ENCODE peak calls at places on chromosomes 13 and 19, in six cellular contexts. G, L, W, R, D and N are unnamed samples.

GRCh38 chr13:76687467-76687866 is 198.7 kb downstream of the KCTD12 start:
- DNase-seq in G (no peak), L (no peak), W (no peak), R (no peak), D (no peak), N (no peak)

GRCh38 chr13:27251166-27252088 is at the start of gene RPL21:
- DNase-seq in G (peak), L (peak), W (peak), R (peak), D (peak), N (peak)

GRCh38 chr19:44356383-44357111 is at the start of gene ZNF112:
- DNase-seq in G (peak), L (no peak), W (peak), R (peak), D (peak), N (peak)

GRCh38 chr19:10871711-10872550 is 578 bp downstream of the CARM1 start:
- DNase-seq in G (no peak), L (no peak), W (no peak), R (peak), D (no peak), N (no peak)

GRCh38 chr13:91909617-91910016 is 511.2 kb downstream of the GPC5 start:
- DNase-seq in G (no peak), L (no peak), W (no peak), R (no peak), D (no peak), N (no peak)

GRCh38 chr13:85590231-85590931 is 208.8 kb downstream of the SLITRK6 start:
- DNase-seq in G (no peak), L (no peak), W (no peak), R (no peak), D (no peak), N (no peak)

GRCh38 chr13:90797335-90797734 is 550.2 kb upstream of the MIR17HG start:
- DNase-seq in G (no peak), L (no peak), W (no peak), R (no peak), D (no peak), N (no peak)

GRCh38 chr19:35696835-35697234 is 7.5 kb upstream of the ZBTB32 start:
- DNase-seq in G (no peak), L (no peak), W (peak), R (no peak), D (peak), N (no peak)

GRCh38 chr13:30119476-30119875 is 187.9 kb downstream of the KATNAL1 start:
- DNase-seq in G (no peak), L (no peak), W (no peak), R (no peak), D (no peak), N (no peak)

GRCh38 chr13:26601669-26602068 is 44.2 kb downstream of the WASF3 start:
- DNase-seq in G (no peak), L (no peak), W (no peak), R (no peak), D (peak), N (no peak)

GRCh38 chr13:88802886-88803285 is 1131.7 kb downstream of the SLITRK5 start:
- DNase-seq in G (no peak), L (no peak), W (no peak), R (no peak), D (no peak), N (no peak)

GRCh38 chr19:14632286-14632685 is 42.4 kb downstream of the ADGRE3 start:
- DNase-seq in G (no peak), L (no peak), W (peak), R (peak), D (peak), N (peak)

GRCh38 chr19:21587117-21587461 is 81.7 kb downstream of the ZNF429 start:
- DNase-seq in G (no peak), L (no peak), W (no peak), R (no peak), D (no peak), N (no peak)

GRCh38 chr13:95160112-95160906 is 140.9 kb downstream of the ABCC4 start:
- DNase-seq in G (no peak), L (no peak), W (peak), R (no peak), D (no peak), N (no peak)

GRCh38 chr19:31505596-31505910 is 156.3 kb upstream of the TSHZ3 start:
- DNase-seq in G (no peak), L (no peak), W (no peak), R (no peak), D (no peak), N (no peak)

GRCh38 chr19:58544591-58545285 is 874 bp downstream of the TRIM28 start:
- DNase-seq in G (no peak), L (peak), W (no peak), R (peak), D (no peak), N (peak)

GRCh38 chr13:74206061-74206561 is 71.9 kb upstream of the KLF12 start:
- DNase-seq in G (no peak), L (no peak), W (no peak), R (no peak), D (no peak), N (no peak)

GRCh38 chr19:49085868-49086232 is 599 bp downstream of the SNRNP70 start:
- DNase-seq in G (no peak), L (no peak), W (no peak), R (no peak), D (no peak), N (no peak)

GRCh38 chr13:32587774-32588165 is 1.5 kb downstream of the PDS5B start:
- DNase-seq in G (no peak), L (no peak), W (peak), R (no peak), D (no peak), N (no peak)

GRCh38 chr13:81686877-81687276 is 1346.0 kb upstream of the SPRY2 start:
- DNase-seq in G (no peak), L (no peak), W (no peak), R (no peak), D (no peak), N (no peak)

GRCh38 chr13:29535663-29536655 is 59.5 kb downstream of the SLC7A1 start:
- DNase-seq in G (no peak), L (no peak), W (no peak), R (no peak), D (no peak), N (no peak)

GRCh38 chr13:42218576-42218975 is 53.4 kb upstream of the AKAP11 start:
- DNase-seq in G (no peak), L (no peak), W (no peak), R (no peak), D (no peak), N (no peak)

GRCh38 chr13:42216422-42216735 is 55.6 kb upstream of the AKAP11 start:
- DNase-seq in G (no peak), L (no peak), W (no peak), R (no peak), D (no peak), N (no peak)

GRCh38 chr13:42221321-42221720 is 50.6 kb upstream of the AKAP11 start:
- DNase-seq in G (no peak), L (no peak), W (no peak), R (no peak), D (no peak), N (no peak)

GRCh38 chr13:42219051-42219450 is 52.9 kb upstream of the AKAP11 start:
- DNase-seq in G (no peak), L (no peak), W (no peak), R (no peak), D (no peak), N (no peak)

DNA sequence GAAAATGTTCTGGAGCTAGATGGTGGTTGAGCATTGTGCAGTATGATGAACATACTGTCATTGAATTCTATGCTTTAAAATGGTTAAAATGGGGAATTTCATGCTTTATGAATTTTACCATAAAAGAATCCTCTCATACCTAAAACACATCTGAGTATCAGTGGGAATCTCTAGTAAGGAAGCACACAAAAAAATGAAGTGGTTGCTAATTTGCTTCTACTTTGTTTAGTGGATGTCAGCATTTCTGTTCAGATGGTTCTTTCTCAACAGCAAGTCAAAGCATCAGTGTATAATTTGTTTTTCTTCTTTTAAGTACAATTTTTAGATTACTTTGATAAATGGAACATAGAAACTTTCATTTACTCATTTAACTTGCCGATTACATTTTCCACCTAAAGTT is 52.1 kb upstream of the AKAP11 start:
- DNase-seq in G (no peak), L (no peak), W (no peak), R (no peak), D (no peak), N (no peak)
- TF ChIP-seq POLR2A in G (no peak), L (no peak), W (no peak), R (no peak), D (no peak), N (no peak)

DNA sequence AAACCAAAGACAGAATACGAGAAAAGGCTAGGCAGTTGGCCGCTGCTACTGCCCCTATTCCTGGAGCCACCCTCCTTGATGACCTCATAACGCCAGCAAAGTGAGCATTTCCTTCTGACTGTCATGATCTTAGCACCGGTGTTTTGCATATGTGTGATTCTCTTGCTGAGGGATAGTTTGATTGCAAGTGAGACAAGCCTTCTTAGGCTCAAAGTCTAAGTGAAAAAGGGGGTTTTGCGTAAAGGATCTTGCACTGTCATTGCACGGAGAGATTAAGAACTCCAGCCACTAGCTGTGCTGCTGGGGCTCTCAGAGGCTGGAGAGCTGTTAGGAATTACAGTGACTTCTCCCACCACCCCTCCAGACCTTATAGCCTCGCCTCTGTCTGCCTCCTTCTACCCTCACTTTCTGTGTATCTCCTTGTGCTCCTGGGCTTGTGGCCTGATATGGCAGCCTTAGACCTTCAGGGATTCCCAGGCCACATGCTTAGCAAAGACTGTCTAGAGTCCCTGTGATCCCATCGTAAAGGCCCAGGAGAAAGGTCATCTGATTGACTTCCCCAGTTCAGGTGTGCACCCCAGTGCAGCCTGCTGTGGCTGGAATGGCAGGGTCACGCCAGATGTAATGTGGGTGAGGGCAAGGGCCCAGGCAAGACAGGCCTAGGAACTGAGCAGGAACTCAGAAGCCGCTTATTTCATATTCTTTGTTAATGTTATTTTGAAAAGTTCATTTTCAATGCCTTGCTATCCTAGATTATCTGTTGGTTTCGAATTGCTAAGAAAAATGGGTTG is 12.6 kb downstream of the GPATCH1 start:
- DNase-seq in G (no peak), L (no peak), W (no peak), R (peak), D (no peak), N (no peak)
- TF ChIP-seq TAF1 in G (no peak), L (no peak), W (no peak), R (no peak), D (no peak), N (no peak)

GRCh38 chr13:46180393-46180792 is 1.6 kb downstream of the LCP1 start:
- DNase-seq in G (no peak), L (no peak), W (no peak), R (no peak), D (no peak), N (no peak)

GRCh38 chr13:46183018-46183940 is 1.3 kb upstream of the LCP1 start:
- DNase-seq in G (no peak), L (no peak), W (no peak), R (no peak), D (no peak), N (no peak)

GRCh38 chr13:46182491-46182877 is 507 bp upstream of the LCP1 start:
- DNase-seq in G (no peak), L (no peak), W (no peak), R (no peak), D (no peak), N (no peak)

GRCh38 chr13:46179576-46180368 is 2.2 kb downstream of the LCP1 start:
- DNase-seq in G (no peak), L (no peak), W (no peak), R (peak), D (no peak), N (no peak)

DNA sequence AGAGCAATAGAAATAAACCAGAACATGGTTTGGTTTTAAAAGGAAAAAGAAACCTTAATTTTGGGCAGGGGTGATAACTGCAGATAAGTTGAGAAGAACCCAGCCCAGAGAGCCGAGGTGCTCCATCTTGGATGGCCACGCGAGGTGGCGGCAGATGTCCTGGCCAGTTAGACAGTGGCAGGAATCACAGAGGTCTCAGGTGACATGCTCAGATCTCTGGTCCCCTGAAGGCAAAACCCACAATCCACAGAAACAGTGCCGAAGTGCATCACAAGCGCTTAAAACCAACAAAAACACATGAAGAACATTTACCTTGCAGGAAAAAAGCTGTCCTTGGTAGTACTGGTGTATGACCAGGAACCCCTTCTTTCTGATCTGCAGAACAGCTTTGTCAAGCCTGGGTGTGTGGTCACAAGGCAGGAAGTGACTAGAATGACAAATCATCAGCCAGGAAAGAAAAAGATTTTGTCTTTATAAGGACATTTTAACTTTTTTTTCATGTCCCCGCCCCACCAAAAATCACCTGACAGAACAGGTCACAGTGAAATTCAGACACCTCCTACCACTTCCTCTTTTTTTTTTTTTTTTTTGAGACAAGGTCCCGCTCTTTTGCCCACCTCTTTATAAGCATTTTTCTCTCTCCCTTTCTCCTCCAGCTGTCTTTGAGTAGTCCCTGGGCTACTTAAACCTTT is at the start of gene LCP1:
- DNase-seq in G (no peak), L (no peak), W (no peak), R (peak), D (peak), N (no peak)
- TF ChIP-seq POLR2A in G (no peak), L (peak), W (no peak), R (peak), D (peak), N (peak)

GRCh38 chr19:13155472-13156284 is 5.5 kb downstream of the IER2 start:
- DNase-seq in G (no peak), L (no peak), W (peak), R (peak), D (no peak), N (no peak)

GRCh38 chr19:13153627-13154240 is 3.5 kb downstream of the IER2 start:
- DNase-seq in G (no peak), L (no peak), W (no peak), R (peak), D (no peak), N (no peak)

GRCh38 chr19:13152854-13153626 is 2.8 kb downstream of the IER2 start:
- DNase-seq in G (no peak), L (peak), W (peak), R (peak), D (peak), N (peak)

GRCh38 chr19:13154911-13155471 is 4.8 kb downstream of the IER2 start:
- DNase-seq in G (no peak), L (peak), W (peak), R (peak), D (no peak), N (no peak)

GRCh38 chr19:13154241-13154778 is 4.1 kb downstream of the IER2 start:
- DNase-seq in G (no peak), L (no peak), W (peak), R (peak), D (no peak), N (no peak)
- TF ChIP-seq TAF1 in G (no peak), L (no peak), W (no peak), R (peak), D (no peak), N (peak)

GRCh38 chr19:1512671-1513491 is at the start of gene ADAMTSL5:
- DNase-seq in G (no peak), L (peak), W (peak), R (peak), D (no peak), N (peak)
- TF ChIP-seq POLR2A in G (no peak), L (no peak), W (peak), R (peak), D (no peak), N (no peak)

GRCh38 chr19:52748336-52748950 is 13.6 kb upstream of the ZNF611 start:
- DNase-seq in G (no peak), L (no peak), W (peak), R (peak), D (peak), N (no peak)
- TF ChIP-seq TAF1 in G (no peak), L (no peak), W (no peak), R (no peak), D (no peak), N (no peak)

DNA sequence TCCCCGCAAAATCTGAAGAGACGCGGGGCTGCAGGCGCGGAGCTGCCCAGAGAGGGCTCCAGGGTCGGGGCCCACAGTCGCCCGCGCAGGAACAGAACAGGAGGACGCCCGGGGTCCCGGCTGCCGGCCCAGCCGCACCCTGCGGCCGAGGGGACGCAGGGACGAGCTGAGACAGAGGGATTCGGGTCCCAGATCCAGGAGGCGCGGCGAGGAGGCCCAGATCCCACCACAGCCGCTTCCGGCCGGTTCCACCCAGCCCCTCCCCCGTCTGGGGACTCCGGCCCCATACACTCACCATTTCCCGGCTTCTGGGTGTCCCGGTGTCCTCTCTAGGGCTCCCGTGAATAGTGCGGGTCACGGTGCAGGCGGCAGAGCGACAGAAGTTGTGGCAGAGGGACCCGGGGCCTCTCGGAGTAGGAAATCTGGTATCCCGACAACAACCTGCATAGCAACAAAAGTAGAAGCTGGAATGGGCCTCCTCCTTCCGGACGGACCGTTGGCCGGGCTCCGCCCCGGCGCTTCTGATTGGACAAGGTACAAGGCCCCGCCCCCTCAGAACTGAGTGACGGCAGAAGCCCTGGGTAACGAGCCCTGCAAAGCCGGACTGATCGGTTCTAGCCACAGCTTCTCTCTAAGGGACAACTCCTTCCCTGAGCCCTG is at the start of gene ZNF20:
- DNase-seq in G (peak), L (peak), W (peak), R (peak), D (peak), N (peak)
- TF ChIP-seq POLR2A in G (peak), L (peak), W (peak), R (peak), D (peak), N (peak)

DNA sequence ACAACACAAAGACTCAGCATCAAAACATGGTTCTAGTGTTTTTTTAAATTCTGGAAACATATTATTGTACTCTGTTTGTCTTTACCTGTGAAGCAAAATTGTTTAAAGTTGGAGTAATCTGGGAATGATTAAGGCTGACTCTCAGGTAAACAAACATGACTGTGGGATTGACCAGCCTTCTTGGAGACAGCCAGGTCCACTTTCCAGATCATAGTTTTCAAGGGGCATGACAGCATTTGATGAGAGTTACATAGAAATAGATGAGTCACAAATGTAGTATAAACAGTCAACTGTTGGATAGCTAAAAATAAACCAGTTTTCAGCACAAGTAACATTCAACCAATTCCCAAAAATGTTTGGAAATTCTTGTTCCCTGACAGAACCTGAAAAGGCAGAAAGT is 1680.9 kb downstream of the OLFM4 start:
- DNase-seq in G (no peak), L (no peak), W (no peak), R (no peak), D (no peak), N (no peak)
- TF ChIP-seq TAF1 in G (no peak), L (no peak), W (no peak), R (no peak), D (no peak), N (no peak)

DNA sequence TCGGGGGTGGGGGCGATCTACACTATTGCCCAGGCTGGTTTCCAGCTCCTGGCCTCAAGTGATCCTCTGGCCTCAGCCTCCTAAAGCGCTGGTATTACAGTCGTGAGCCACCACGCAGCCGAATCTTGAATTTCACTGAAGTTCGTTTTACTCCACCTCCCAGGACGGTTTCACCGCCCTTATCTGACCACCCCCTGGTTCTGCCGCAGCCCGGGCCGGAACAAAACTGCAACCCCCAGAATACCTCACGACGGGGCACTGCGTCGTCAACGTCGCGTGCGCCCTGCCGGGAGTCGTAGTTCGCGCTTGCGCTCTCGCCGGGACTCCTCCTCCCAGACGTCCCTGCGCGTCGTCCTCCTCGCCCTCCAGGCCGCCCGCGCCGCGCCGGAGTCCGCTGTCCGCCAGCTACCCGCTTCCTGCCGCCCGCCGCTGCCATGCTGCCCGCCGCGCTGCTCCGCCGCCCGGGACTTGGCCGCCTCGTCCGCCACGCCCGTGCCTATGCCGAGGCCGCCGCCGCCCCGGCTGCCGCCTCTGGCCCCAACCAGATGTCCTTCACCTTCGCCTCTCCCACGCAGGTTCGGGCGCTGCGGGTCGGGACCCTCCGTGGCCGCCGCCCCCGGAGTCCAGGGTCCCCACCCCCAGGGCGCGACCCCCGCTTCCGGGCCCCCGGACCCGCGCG is at the start of gene ATP5F1D:
- DNase-seq in G (no peak), L (peak), W (peak), R (peak), D (peak), N (peak)
- TF ChIP-seq POLR2A in G (no peak), L (peak), W (no peak), R (no peak), D (peak), N (no peak)